ENCODE peak calls at places on chromosomes 12 and 14, in seven cellular contexts. T, M, P, W, K, D and Z are unnamed samples. For H3K4me1 and H3K9me3, the result is how much of the 10 kb centered on the place peaks cover.

GRCh38 chr14:72682188-72682587 is 211.7 kb downstream of the DPF3 start:
- DNase-seq in T (peak), P (no peak), M (peak), K (no peak), D (no peak), W (no peak), Z (no peak)

GRCh38 chr14:83085725-83086124 is 1552.1 kb upstream of the SEL1L start:
- DNase-seq in W (no peak), T (no peak), P (no peak), D (no peak), M (no peak), K (no peak), Z (no peak)

GRCh38 chr12:115466076-115466475 is 782.1 kb upstream of the TBX3 start:
- DNase-seq in P (no peak), K (no peak), D (no peak), T (no peak), M (peak), W (no peak), Z (no peak)

GRCh38 chr14:102164241-102164641 is 24.5 kb downstream of the WDR20 start:
- DNase-seq in T (no peak), M (peak), D (no peak), P (no peak), K (no peak), W (no peak), Z (no peak)

GRCh38 chr14:50354527-50354926 is 42.2 kb downstream of the CDKL1 start:
- DNase-seq in W (no peak), D (no peak), T (no peak), M (no peak), P (no peak), K (no peak), Z (no peak)

GRCh38 chr14:54699087-54699530 is 132.2 kb downstream of the SAMD4A start:
- DNase-seq in W (peak), K (no peak), D (no peak), P (no peak), M (no peak), T (no peak), Z (no peak)

GRCh38 chr12:88251798-88252197 is 109.7 kb downstream of the TMTC3 start:
- DNase-seq in P (no peak), W (no peak), T (no peak), K (no peak), D (no peak), M (no peak), Z (no peak)

GRCh38 chr12:123990512-123990911 is 17.5 kb downstream of the ZNF664 start:
- DNase-seq in P (no peak), D (no peak), M (peak), T (no peak), K (no peak), W (peak), Z (no peak)

GRCh38 chr12:93325855-93326254 is 51.9 kb upstream of the NUDT4 start:
- DNase-seq in K (no peak), P (no peak), W (no peak), T (peak), D (no peak), M (peak), Z (no peak)

GRCh38 chr14:52299692-52300278 is 14.3 kb upstream of the PTGER2 start:
- DNase-seq in M (peak), D (no peak), W (no peak), T (peak), P (no peak), K (no peak), Z (no peak)

GRCh38 chr12:43349863-43350262 is 202.1 kb downstream of the ADAMTS20 start:
- DNase-seq in P (no peak), M (peak), K (no peak), D (no peak), W (no peak), T (peak), Z (no peak)

GRCh38 chr12:42182394-42182793 is 37.7 kb upstream of the GXYLT1 start:
- DNase-seq in D (no peak), M (no peak), K (no peak), W (no peak), T (no peak), P (no peak), Z (no peak)

GRCh38 chr14:95903616-95904107 is 27.0 kb downstream of the TUNAR start:
- DNase-seq in T (no peak), K (no peak), W (no peak), P (no peak), M (no peak), D (no peak), Z (no peak)

GRCh38 chr12:100473716-100474150 is at the start of gene NR1H4:
- DNase-seq in P (no peak), W (no peak), M (peak), T (no peak), D (no peak), K (no peak), Z (no peak)

GRCh38 chr12:15044461-15044860 is 71.6 kb downstream of the PDE6H start:
- DNase-seq in P (no peak), D (no peak), M (peak), K (no peak), T (no peak), W (peak), Z (no peak)

GRCh38 chr12:54413284-54414190 is 5.5 kb downstream of the ITGA5 start:
- DNase-seq in T (no peak), P (peak), W (peak), M (peak), K (no peak), D (peak), Z (peak)

GRCh38 chr14:98903371-98903770 is 368.6 kb downstream of the BCL11B start:
- DNase-seq in M (no peak), P (no peak), D (no peak), K (no peak), T (no peak), W (no peak), Z (no peak)

GRCh38 chr12:87112946-87113345 is 856.8 kb upstream of the MGAT4C start:
- DNase-seq in D (no peak), M (no peak), P (no peak), T (peak), K (no peak), W (no peak), Z (no peak)

GRCh38 chr12:112419269-112420133 is 754 bp downstream of the PTPN11 start:
- DNase-seq in D (peak), K (peak), W (peak), M (peak), P (no peak), T (peak), Z (peak)

GRCh38 chr14:22131749-22132476 is 457.1 kb downstream of the DAD1 start:
- DNase-seq in M (no peak), P (peak), D (no peak), K (peak), T (peak), W (no peak), Z (peak)

GRCh38 chr12:93876360-93876759 is 199.2 kb downstream of the CRADD start:
- DNase-seq in T (no peak), M (no peak), D (no peak), P (no peak), K (no peak), W (no peak), Z (no peak)

GRCh38 chr14:36105401-36105800 is 71.1 kb downstream of the PTCSC3 start:
- DNase-seq in M (no peak), K (no peak), D (no peak), P (no peak), T (peak), W (no peak), Z (no peak)

GRCh38 chr14:34999500-34999899 is 16.7 kb downstream of the SRP54 start:
- DNase-seq in M (no peak), T (no peak), K (no peak), W (no peak), D (no peak), P (no peak), Z (no peak)

GRCh38 chr12:56840922-56841321 is 77.8 kb downstream of the HSD17B6 start:
- DNase-seq in P (no peak), W (no peak), T (peak), M (peak), K (no peak), D (no peak), Z (peak)

GRCh38 chr12:128445728-128446127 is 178.8 kb downstream of the TMEM132C start:
- DNase-seq in K (no peak), D (no peak), P (no peak), W (no peak), M (no peak), T (no peak), Z (no peak)

GRCh38 chr12:112111931-112112330 is 3.3 kb upstream of the NAA25 start:
- DNase-seq in D (peak), M (no peak), T (peak), K (no peak), P (no peak), W (no peak), Z (no peak)

GRCh38 chr14:74980398-74980745 is 22.3 kb upstream of the EIF2B2 start:
- DNase-seq in T (no peak), M (no peak), W (no peak), D (no peak), K (no peak), P (no peak), Z (no peak)

GRCh38 chr12:87200289-87200979 is 828.8 kb downstream of the C12orf50 start:
- DNase-seq in D (no peak), T (no peak), P (no peak), W (no peak), M (no peak), K (no peak), Z (no peak)

GRCh38 chr12:93966516-93967133 is 181.8 kb upstream of the PLXNC1 start:
- DNase-seq in K (no peak), W (no peak), M (no peak), D (no peak), P (no peak), T (no peak), Z (no peak)

GRCh38 chr14:83940253-83940652 is 1589.7 kb upstream of the FLRT2 start:
- DNase-seq in K (no peak), D (no peak), P (no peak), T (no peak), M (peak), W (no peak), Z (no peak)

GRCh38 chr12:125071456-125071855 is 6.2 kb downstream of the AACS start:
- DNase-seq in T (no peak), K (no peak), D (no peak), W (no peak), P (no peak), M (no peak), Z (no peak)

GRCh38 chr12:16331998-16332397 is 15.4 kb upstream of the MGST1 start:
- DNase-seq in D (no peak), T (peak), M (no peak), K (no peak), W (no peak), P (no peak), Z (no peak)

GRCh38 chr12:16325426-16325825 is 22.0 kb upstream of the MGST1 start:
- DNase-seq in M (no peak), K (no peak), T (no peak), D (no peak), P (no peak), W (no peak), Z (peak)

GRCh38 chr12:16329594-16329993 is 17.9 kb upstream of the MGST1 start:
- DNase-seq in T (peak), P (no peak), D (no peak), W (no peak), M (no peak), K (no peak), Z (no peak)

GRCh38 chr12:16327963-16328362 is 19.5 kb upstream of the MGST1 start:
- DNase-seq in K (no peak), P (no peak), T (no peak), M (no peak), D (no peak), W (no peak), Z (no peak)

DNA sequence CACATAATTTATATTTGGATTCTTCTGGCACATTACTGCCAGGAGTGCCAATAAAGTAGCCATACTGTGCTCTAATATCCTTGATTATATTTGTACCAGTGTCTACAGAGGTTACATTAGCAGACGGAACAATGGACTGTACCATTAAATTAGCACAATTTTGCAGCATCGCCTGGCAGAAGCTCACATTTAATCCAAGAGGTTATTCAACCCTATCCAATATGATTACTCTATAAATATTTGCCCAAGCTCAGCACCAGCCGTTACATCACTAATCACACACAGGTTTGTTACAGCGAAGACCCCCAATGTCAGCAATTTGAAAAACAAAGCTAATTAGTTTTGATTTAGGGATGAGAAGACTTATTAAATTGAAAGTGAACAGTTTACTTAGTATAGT is 16.9 kb upstream of the MGST1 start:
- DNase-seq in T (no peak), K (no peak), D (no peak), P (no peak), W (no peak), M (no peak), Z (no peak)
- H3K4me1 ChIP-seq in T (under half), K (under half), D (under half), P (under half), W (under half), M (under half), Z (under half)

DNA sequence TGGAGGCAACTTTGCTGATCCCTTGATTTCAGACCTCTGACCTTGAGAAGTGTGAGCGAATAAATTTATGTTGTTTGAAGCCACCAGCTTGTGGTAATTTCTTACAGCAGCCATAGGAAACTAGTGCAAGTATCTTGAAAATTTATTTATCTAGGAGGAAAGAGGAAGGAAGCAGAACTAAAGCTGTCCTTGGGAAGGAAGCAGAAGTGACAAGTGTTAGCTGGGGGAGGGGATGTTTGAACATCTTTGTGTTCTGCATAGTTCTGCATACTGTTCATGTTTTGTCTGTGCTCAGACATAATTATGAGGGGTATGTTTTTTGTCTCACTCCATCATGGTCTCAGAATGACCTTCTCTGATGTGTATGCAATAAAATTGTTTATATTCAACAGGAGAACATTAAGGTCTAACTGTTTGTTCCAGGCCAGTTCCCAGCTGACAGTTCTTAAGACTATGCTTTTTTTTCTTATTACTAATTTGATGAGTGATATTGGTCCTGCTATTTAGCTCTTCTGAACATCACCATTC is 606.5 kb downstream of the GALC start:
- DNase-seq in P (no peak), D (no peak), W (no peak), K (no peak), M (no peak), T (no peak), Z (no peak)
- H3K9me3 ChIP-seq in P (under half), D (under half), W (under half), K (under half), M (under half), T (under half), Z (under half)

DNA sequence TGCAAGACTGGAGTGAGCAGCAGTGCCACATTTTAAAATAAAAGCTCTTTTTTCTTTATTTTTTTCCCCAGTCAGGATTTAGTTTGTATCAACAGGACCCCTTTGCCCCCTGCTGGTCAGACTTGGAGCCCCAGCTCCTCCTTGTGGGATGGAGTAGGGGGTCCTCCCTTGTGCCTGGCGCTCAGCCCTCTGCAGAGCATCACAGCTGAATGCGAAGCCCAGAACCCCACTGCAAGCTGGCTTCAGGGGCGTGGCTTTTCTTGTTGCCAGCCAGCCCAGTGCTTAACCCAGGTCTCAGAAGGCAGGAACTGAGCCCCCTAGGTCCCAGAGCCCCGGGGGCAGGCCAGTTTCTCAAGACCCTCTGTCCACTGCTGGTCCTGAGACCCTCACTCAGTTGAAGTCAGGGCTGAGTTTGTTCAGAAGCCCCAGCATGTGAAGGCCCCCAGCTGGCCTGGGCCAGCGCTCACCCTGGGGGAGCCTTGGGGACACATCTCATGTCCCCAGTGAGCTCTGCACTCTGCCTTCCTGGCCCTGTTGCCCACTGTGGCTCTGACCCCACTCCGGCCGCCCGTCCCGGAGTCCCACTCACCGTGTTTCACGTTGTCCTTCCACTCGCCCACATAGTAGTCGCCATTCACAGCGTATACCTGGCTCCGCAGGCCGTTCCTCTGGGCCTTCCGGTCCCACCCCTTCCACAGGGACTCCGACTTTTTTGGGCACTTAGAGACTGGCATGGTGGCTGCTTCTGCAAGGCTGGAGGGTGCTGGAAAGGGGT is 517 bp downstream of the MORN3 start:
- DNase-seq in P (peak), D (no peak), W (no peak), T (peak), M (peak), K (peak), Z (peak)
- H3K4me1 ChIP-seq in P (half or more), D (under half), W (under half), T (under half), M (under half), K (under half), Z (under half)

DNA sequence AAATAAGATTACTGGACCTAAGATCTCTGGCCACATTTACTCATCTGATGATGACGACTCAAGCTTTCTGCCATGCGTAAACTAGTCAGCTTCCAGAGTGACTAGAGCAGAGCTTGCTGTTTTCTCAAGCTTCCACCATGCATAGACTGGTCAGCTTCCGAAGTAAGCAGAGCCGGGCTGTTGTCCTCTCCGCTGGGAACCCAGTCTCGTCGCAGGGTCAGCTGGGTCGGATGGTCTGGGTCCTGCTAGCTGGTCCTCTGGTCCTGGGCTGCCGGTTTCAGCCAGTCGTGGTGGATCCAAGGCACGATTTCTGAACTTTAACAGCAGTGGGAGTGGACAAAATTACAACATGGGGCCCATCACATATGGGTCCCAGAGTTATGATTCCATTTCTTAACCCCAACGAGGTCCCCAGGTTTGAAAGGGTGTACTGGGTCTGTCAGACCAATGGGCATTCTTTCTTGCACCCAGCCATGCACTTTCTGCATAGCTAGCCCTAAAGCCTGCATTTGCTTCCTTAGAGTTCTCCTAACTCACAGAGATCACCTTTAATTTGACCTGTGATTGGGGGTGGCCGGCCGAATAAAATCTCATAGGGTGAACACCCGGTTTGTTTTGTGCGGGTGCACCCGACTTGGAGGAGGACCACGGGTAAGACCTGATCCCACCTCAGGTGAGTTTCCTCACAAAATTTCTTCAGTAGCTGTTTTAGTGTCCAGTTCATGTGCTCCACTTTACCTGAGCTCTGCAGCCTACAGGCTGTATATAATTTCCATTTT is 1312.8 kb downstream of the TMEM121 start:
- DNase-seq in T (no peak), W (no peak), P (no peak), D (no peak), M (no peak), K (no peak), Z (no peak)
- H3K9me3 ChIP-seq in T (under half), W (under half), P (under half), D (under half), M (under half), K (under half), Z (under half)

GRCh38 chr12:10095971-10096370 is 2.8 kb downstream of the CLEC1A start:
- DNase-seq in W (no peak), T (no peak), D (no peak), P (no peak), M (no peak), K (no peak), Z (no peak)
- H3K4me1 ChIP-seq in W (under half), T (under half), D (under half), P (under half), M (under half), K (under half), Z (under half)

DNA sequence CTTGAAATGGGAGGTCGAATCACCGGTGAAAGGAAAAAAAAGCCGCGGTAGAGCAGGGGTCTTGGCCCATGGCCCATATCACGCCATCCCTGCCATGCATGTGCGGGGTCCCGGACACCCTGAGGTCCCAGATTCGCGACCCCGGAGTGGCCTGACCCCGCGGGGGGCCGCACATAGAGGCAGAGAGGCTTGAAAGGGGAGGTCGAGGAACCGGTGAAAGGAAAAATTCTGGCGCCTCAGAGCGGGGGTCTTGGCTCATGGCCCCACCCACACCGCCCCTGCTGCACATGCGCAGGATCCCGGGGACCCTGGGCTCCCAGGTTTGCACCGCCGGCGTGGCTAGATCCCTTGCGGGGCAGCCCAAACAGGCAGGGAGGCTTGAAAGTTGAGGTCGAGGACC is 319.8 kb downstream of the ALG10 start:
- DNase-seq in M (no peak), D (no peak), P (no peak), T (no peak), K (no peak), W (no peak), Z (no peak)
- H3K9me3 ChIP-seq in M (under half), D (under half), P (under half), T (under half), K (under half), W (under half), Z (under half)

GRCh38 chr12:6375269-6376078 is at the start of gene SCNN1A:
- DNase-seq in T (no peak), W (no peak), K (no peak), D (peak), P (no peak), M (no peak), Z (peak)

GRCh38 chr12:6376079-6376941 is 947 bp upstream of the SCNN1A start:
- DNase-seq in K (no peak), D (peak), M (peak), W (no peak), T (no peak), P (no peak), Z (peak)

GRCh38 chr12:6374028-6374780 is 1.2 kb downstream of the SCNN1A start:
- DNase-seq in M (no peak), T (no peak), D (no peak), P (no peak), W (no peak), K (no peak), Z (peak)

GRCh38 chr12:6373022-6373787 is 2.2 kb downstream of the SCNN1A start:
- DNase-seq in M (no peak), P (no peak), K (no peak), W (no peak), D (no peak), T (no peak), Z (peak)

GRCh38 chr12:6374781-6375150 is 597 bp downstream of the SCNN1A start:
- DNase-seq in K (no peak), T (no peak), M (no peak), W (no peak), P (no peak), D (no peak), Z (peak)
- H3K4me1 ChIP-seq in K (under half), T (half or more), M (under half), W (under half), P (under half), D (half or more), Z (under half)